ENCODE peak calls at places on chromosomes 11 and 22, in ten cellular contexts. T is HFF-Myc; F is sciatic nerve; H is NCI-H1417; R is GM23248; Y is esophagus muscularis mucosa; A is aorta; Z is stimulated activated CD4-positive, alpha-beta T cell treated with anti-CD3 and anti-CD28 coated beads, Interleukin-15, amount 100 ng/mL, for 1 hour; E is HEK293T; G is neuronal stem cell. C is an unnamed sample.

GRCh38 chr11:1830500-1831223 is 4.1 kb upstream of the SYT8 start:
- DNase-seq in T (no peak), F (no peak), H (peak), R (no peak), Y (no peak), A (no peak), Z (no peak), E (no peak), G (no peak), C (no peak)

GRCh38 chr11:73510106-73510505 is 87.8 kb downstream of the FAM168A start:
- DNase-seq in T (no peak), F (no peak), H (no peak), R (no peak), Y (no peak), A (no peak), Z (no peak), E (no peak), G (no peak), C (no peak)

GRCh38 chr11:130947481-130947880 is 31.2 kb upstream of the SNX19 start:
- DNase-seq in T (no peak), F (no peak), H (no peak), R (no peak), Y (no peak), A (no peak), Z (no peak), E (no peak), G (no peak), C (no peak)

GRCh38 chr22:37229012-37229804 is 14.9 kb downstream of the RAC2 start:
- DNase-seq in T (peak), F (no peak), H (no peak), R (peak), Y (no peak), A (peak), Z (no peak), E (no peak), G (no peak), C (no peak)

GRCh38 chr11:29641201-29641600 is 375.6 kb downstream of the KCNA4 start:
- DNase-seq in T (no peak), F (no peak), H (no peak), R (peak), Y (no peak), A (no peak), Z (no peak), E (no peak), G (no peak), C (no peak)

GRCh38 chr11:62612366-62613274 is at the start of the genes EML3 and ROM1:
- DNase-seq in T (no peak), F (peak), H (peak), R (peak), Y (peak), A (peak), Z (peak), E (peak), G (peak), C (peak)

GRCh38 chr11:68418671-68419070 is 41.9 kb upstream of the PPP6R3 start:
- DNase-seq in T (no peak), F (no peak), H (peak), R (no peak), Y (no peak), A (no peak), Z (no peak), E (no peak), G (no peak), C (no peak)

GRCh38 chr11:111846063-111846462 is 25.3 kb downstream of the ALG9 start:
- DNase-seq in T (peak), F (no peak), H (no peak), R (peak), Y (no peak), A (no peak), Z (no peak), E (no peak), G (no peak), C (no peak)

GRCh38 chr22:43860126-43860525 is 2.2 kb downstream of the SULT4A1 start:
- DNase-seq in T (no peak), F (peak), H (no peak), R (no peak), Y (no peak), A (peak), Z (no peak), E (no peak), G (no peak), C (no peak)

GRCh38 chr11:47913569-47914244 is 65.6 kb upstream of the NUP160 start:
- DNase-seq in T (no peak), F (no peak), H (no peak), R (no peak), Y (no peak), A (no peak), Z (no peak), E (no peak), G (no peak), C (no peak)

GRCh38 chr11:127338380-127339259 is 338.1 kb upstream of the KIRREL3 start:
- DNase-seq in T (no peak), F (no peak), H (no peak), R (no peak), Y (no peak), A (no peak), Z (no peak), E (no peak), G (no peak), C (no peak)

GRCh38 chr11:2425506-2425905 is 18.8 kb downstream of the TRPM5 start:
- DNase-seq in T (no peak), F (no peak), H (no peak), R (no peak), Y (no peak), A (no peak), Z (no peak), E (no peak), G (no peak), C (no peak)

GRCh38 chr11:115659061-115659963 is 155.1 kb upstream of the CADM1 start:
- DNase-seq in T (no peak), F (no peak), H (peak), R (no peak), Y (no peak), A (no peak), Z (no peak), E (peak), G (no peak), C (no peak)

GRCh38 chr22:20957691-20958440 is 9.2 kb upstream of the AIFM3 start:
- DNase-seq in T (no peak), F (no peak), H (no peak), R (peak), Y (no peak), A (no peak), Z (no peak), E (no peak), G (no peak), C (no peak)

GRCh38 chr11:742156-742546 is 5.1 kb upstream of the TALDO1 start:
- DNase-seq in T (no peak), F (no peak), H (no peak), R (no peak), Y (no peak), A (no peak), Z (no peak), E (no peak), G (no peak), C (no peak)

GRCh38 chr22:31491218-31491962 is 1.7 kb upstream of the EIF4ENIF1 start:
- DNase-seq in T (no peak), F (no peak), H (no peak), R (no peak), Y (no peak), A (no peak), Z (no peak), E (no peak), G (peak), C (no peak)

GRCh38 chr11:126419801-126420729 is 64.6 kb downstream of the ST3GAL4 start:
- DNase-seq in T (no peak), F (no peak), H (no peak), R (no peak), Y (no peak), A (no peak), Z (no peak), E (no peak), G (no peak), C (no peak)

GRCh38 chr11:120945042-120945441 is 78.9 kb upstream of the TBCEL start:
- DNase-seq in T (no peak), F (no peak), H (no peak), R (no peak), Y (no peak), A (no peak), Z (no peak), E (no peak), G (no peak), C (no peak)

GRCh38 chr11:129333873-129334272 is 41.8 kb upstream of the BARX2 start:
- DNase-seq in T (no peak), F (no peak), H (no peak), R (peak), Y (no peak), A (no peak), Z (no peak), E (no peak), G (no peak), C (no peak)

C was measured in NCI-H1694 treated with DMSO at 0.1 percent for 48 hours.